ENCODE peak calls at places on chromosomes 16 and 17, in ten cellular contexts. O is amniotic stem cell, X is Ammon's horn, C is colonic mucosa, R is hepatic stellate cell, K is KBM-7, F is DMS 273 treated with DMSO at 0.1 percent for 48 hours, Y is sigmoid colon, T is suprapubic skin, Z is EH. N is an unnamed sample.
A peak's percentile ranks its signal among the peaks of the same experiment; 100 is the strongest.

GRCh38 chr17:28612936-28613872 is 781 bp downstream of the RSKR start:
- DNase-seq in Z (peak; percentile 43), C (peak; percentile 29), O (no peak), K (peak; percentile 32), F (no peak), R (peak; percentile 44), X (peak; percentile 46), Y (no peak), T (no peak), N (peak; percentile 38)

GRCh38 chr16:86566601-86566965 is at the start of gene FOXC2:
- DNase-seq in K (no peak), O (peak; percentile 86), C (peak; percentile 70), X (no peak), Z (peak; percentile 95), Y (peak; percentile 80), F (no peak), R (peak; percentile 97), T (no peak), N (peak; percentile 13)

GRCh38 chr17:77842148-77842905 is 116.2 kb upstream of the TNRC6C start:
- DNase-seq in O (no peak), T (no peak), C (no peak), X (no peak), K (peak; percentile 72), F (no peak), Y (peak; percentile 54), Z (peak; percentile 62), R (peak; percentile 38), N (no peak)

GRCh38 chr17:28684963-28685362 is 23.0 kb downstream of the SUPT6H start:
- DNase-seq in C (peak; percentile 52), Y (peak; percentile 79), Z (peak; percentile 66), K (peak; percentile 26), O (no peak), R (no peak), T (peak; percentile 60), X (peak; percentile 93), F (peak; percentile 69), N (peak; percentile 35)

GRCh38 chr17:74757931-74758845 is 9.8 kb downstream of the NHERF1 start:
- DNase-seq in O (no peak), C (no peak), X (no peak), Y (no peak), R (no peak), Z (no peak), T (no peak), F (no peak), K (no peak), N (no peak)

GRCh38 chr17:2070241-2071023 is 15.5 kb downstream of the HIC1 start:
- DNase-seq in C (no peak), T (no peak), O (no peak), K (no peak), X (no peak), F (no peak), Y (no peak), Z (no peak), R (no peak), N (no peak)

GRCh38 chr17:2175294-2175628 is 120.4 kb downstream of the HIC1 start:
- DNase-seq in R (no peak), Z (no peak), X (no peak), C (no peak), F (no peak), T (no peak), Y (no peak), O (no peak), K (no peak), N (no peak)

GRCh38 chr16:11270602-11271162 is 1.6 kb upstream of the TNP2 start:
- DNase-seq in F (no peak), K (no peak), Z (no peak), Y (no peak), T (no peak), R (no peak), C (no peak), O (no peak), X (no peak), N (no peak)

GRCh38 chr17:19753049-19753444 is 4.9 kb upstream of the ALDH3A1 start:
- DNase-seq in F (peak; percentile 44), Z (peak; percentile 86), X (peak; percentile 82), R (no peak), Y (peak; percentile 90), T (no peak), K (no peak), C (peak; percentile 57), O (peak; percentile 69), N (no peak)

GRCh38 chr16:56451753-56452689 is 667 bp downstream of the OGFOD1 start:
- DNase-seq in T (no peak), K (no peak), Y (no peak), R (peak; percentile 45), O (peak; percentile 67), X (no peak), C (peak; percentile 34), Z (peak; percentile 58), F (no peak), N (peak; percentile 17)

GRCh38 chr17:15414502-15415348 is 52.7 kb downstream of the CDRT4 start:
- DNase-seq in O (no peak), K (no peak), Z (no peak), Y (peak; percentile 91), T (no peak), F (no peak), X (peak; percentile 59), C (no peak), R (no peak), N (peak; percentile 84)

GRCh38 chr16:5328546-5328945 is 231.0 kb upstream of the EEF2KMT start:
- DNase-seq in C (no peak), O (no peak), R (no peak), F (no peak), Z (no peak), T (no peak), K (no peak), X (no peak), Y (no peak), N (no peak)

GRCh38 chr16:87392823-87393679 is 915 bp downstream of the MAP1LC3B start:
- DNase-seq in Y (peak; percentile 82), T (peak; percentile 88), F (no peak), C (peak; percentile 57), O (no peak), R (peak; percentile 50), X (peak; percentile 80), K (peak; percentile 62), Z (peak; percentile 53), N (peak; percentile 68)

GRCh38 chr16:56793504-56793903 is 63.6 kb downstream of the NUP93 start:
- DNase-seq in Y (no peak), Z (peak; percentile 61), F (no peak), R (no peak), O (peak; percentile 15), T (no peak), X (no peak), C (no peak), K (peak; percentile 67), N (no peak)

GRCh38 chr17:12627177-12627629 is 38.5 kb upstream of the MYOCD start:
- DNase-seq in C (no peak), F (no peak), Y (peak; percentile 75), X (no peak), R (peak; percentile 59), O (peak; percentile 94), T (no peak), Z (peak; percentile 100), K (no peak), N (no peak)

GRCh38 chr17:80111702-80112470 is 10.5 kb downstream of the GAA start:
- DNase-seq in R (no peak), X (no peak), T (peak; percentile 63), K (no peak), O (no peak), Z (no peak), F (no peak), Y (no peak), C (no peak), N (no peak)

GRCh38 chr17:68981288-68981687 is 26.1 kb upstream of the ABCA8 start:
- DNase-seq in T (no peak), C (peak; percentile 35), O (no peak), R (peak; percentile 19), Z (peak; percentile 4), X (peak; percentile 33), K (no peak), Y (peak; percentile 69), F (no peak), N (no peak)

GRCh38 chr17:67032382-67032781 is 12.0 kb upstream of the CACNG1 start:
- DNase-seq in F (no peak), R (no peak), K (no peak), Y (no peak), O (no peak), X (no peak), Z (no peak), C (no peak), T (no peak), N (no peak)

GRCh38 chr16:75432828-75433731 is at the start of gene CFDP1:
- DNase-seq in Y (peak; percentile 98), O (peak; percentile 95), F (peak; percentile 92), C (peak; percentile 96), K (peak; percentile 92), T (peak; percentile 98), X (peak; percentile 97), R (peak; percentile 98), Z (peak; percentile 95), N (peak; percentile 97)

GRCh38 chr17:74750327-74751069 is 2.1 kb downstream of the NHERF1 start:
- DNase-seq in T (no peak), Y (no peak), R (no peak), C (peak; percentile 64), K (no peak), F (no peak), Z (no peak), O (no peak), X (peak; percentile 71), N (peak; percentile 66)

GRCh38 chr17:74213897-74214386 is 571 bp downstream of the TTYH2 start:
- DNase-seq in R (no peak), C (peak; percentile 30), K (peak; percentile 62), Z (no peak), O (no peak), F (no peak), Y (peak; percentile 80), X (peak; percentile 73), T (no peak), N (no peak)

GRCh38 chr17:10198509-10199249 is at the start of gene GAS7:
- DNase-seq in T (peak; percentile 89), C (peak; percentile 54), Y (peak; percentile 84), O (peak; percentile 18), F (no peak), R (no peak), X (peak; percentile 44), Z (peak; percentile 22), K (peak; percentile 76), N (no peak)

GRCh38 chr17:18230288-18231141 is 5.1 kb downstream of the LLGL1 start:
- DNase-seq in O (no peak), F (no peak), C (no peak), T (no peak), K (no peak), R (no peak), Y (no peak), Z (no peak), X (peak; percentile 92), N (no peak)

GRCh38 chr16:64695684-64696083 is 426.2 kb downstream of the CDH11 start:
- DNase-seq in C (no peak), K (no peak), F (no peak), Z (no peak), Y (no peak), T (no peak), X (no peak), O (no peak), R (no peak), N (no peak)

GRCh38 chr16:17026600-17027242 is 444.0 kb downstream of the XYLT1 start:
- DNase-seq in Z (no peak), T (no peak), Y (no peak), F (no peak), K (no peak), X (no peak), C (no peak), O (no peak), R (no peak), N (no peak)

GRCh38 chr16:17367932-17368331 is 102.8 kb downstream of the XYLT1 start:
- DNase-seq in F (no peak), Z (peak; percentile 87), O (no peak), C (no peak), R (no peak), T (no peak), X (no peak), Y (peak; percentile 78), K (no peak), N (no peak)

GRCh38 chr16:73058616-73059409 is 10.9 kb upstream of the ZFHX3 start:
- DNase-seq in Y (peak; percentile 69), C (no peak), Z (peak; percentile 61), F (peak; percentile 23), K (peak; percentile 49), R (no peak), X (no peak), O (no peak), T (no peak), N (no peak)

GRCh38 chr16:16042076-16042475 is 92.7 kb downstream of the ABCC1 start:
- DNase-seq in R (peak; percentile 39), T (no peak), C (no peak), X (peak; percentile 62), Z (peak; percentile 94), F (peak; percentile 96), O (peak; percentile 9), Y (no peak), K (no peak), N (no peak)

N was measured in cerebellum.